ENCODE peak calls at places on chromosome X, in seven cellular contexts. D, F, W, Y, B, J and R are unnamed samples.

GRCh38 chrX:53950130-53950733 is 94.0 kb downstream of the PHF8 start:
- DNase-seq in D (no peak), F (no peak), W (no peak), Y (no peak), B (no peak), J (no peak), R (no peak)

GRCh38 chrX:3728454-3728853 is 15.0 kb upstream of the PRKX start:
- DNase-seq in D (no peak), F (no peak), W (no peak), Y (no peak), B (no peak), J (no peak), R (no peak)

GRCh38 chrX:152822383-152823086 is 8.0 kb downstream of the CETN2 start:
- DNase-seq in D (no peak), F (no peak), W (no peak), Y (no peak), B (no peak), J (no peak), R (no peak)

GRCh38 chrX:56974408-56974807 is 20.9 kb downstream of the SPIN3 start:
- DNase-seq in D (no peak), F (no peak), W (no peak), Y (no peak), B (no peak), J (no peak), R (no peak)

GRCh38 chrX:105876658-105877057 is 54.3 kb downstream of the NRK start:
- DNase-seq in D (no peak), F (no peak), W (no peak), Y (no peak), B (no peak), J (no peak), R (no peak)

GRCh38 chrX:24464836-24465523 is at the start of gene PDK3:
- DNase-seq in D (peak), F (peak), W (peak), Y (peak), B (peak), J (peak), R (peak)

GRCh38 chrX:114798902-114799301 is 215.0 kb downstream of the HTR2C start:
- DNase-seq in D (no peak), F (no peak), W (no peak), Y (no peak), B (no peak), J (no peak), R (no peak)

GRCh38 chrX:39399387-39399786 is 598.1 kb downstream of the MID1IP1 start:
- DNase-seq in D (no peak), F (no peak), W (no peak), Y (no peak), B (no peak), J (no peak), R (no peak)

GRCh38 chrX:132208422-132208821 is 10.8 kb downstream of the RAP2C start:
- DNase-seq in D (no peak), F (no peak), W (no peak), Y (no peak), B (no peak), J (no peak), R (no peak)

GRCh38 chrX:154597221-154597620 is 12.3 kb downstream of the CTAG1A start:
- DNase-seq in D (no peak), F (no peak), W (no peak), Y (no peak), B (no peak), J (no peak), R (no peak)

GRCh38 chrX:19595036-19595435 is 79.7 kb upstream of the MAP3K15 start:
- DNase-seq in D (no peak), F (no peak), W (no peak), Y (no peak), B (no peak), J (no peak), R (no peak)

GRCh38 chrX:107826286-107827136 is 845 bp downstream of the MID2 start:
- DNase-seq in D (peak), F (no peak), W (peak), Y (no peak), B (no peak), J (peak), R (peak)

GRCh38 chrX:40172169-40172979 is 74.6 kb upstream of the BCOR start:
- DNase-seq in D (no peak), F (peak), W (no peak), Y (no peak), B (no peak), J (peak), R (peak)

GRCh38 chrX:53073115-53073581 is 9.0 kb upstream of the TSPYL2 start:
- DNase-seq in D (no peak), F (no peak), W (peak), Y (no peak), B (no peak), J (no peak), R (peak)

GRCh38 chrX:132146456-132146855 is 18.6 kb upstream of the FRMD7 start:
- DNase-seq in D (no peak), F (no peak), W (no peak), Y (no peak), B (no peak), J (no peak), R (no peak)

GRCh38 chrX:103954259-103954658 is 8.2 kb upstream of the TMSB15B start:
- DNase-seq in D (no peak), F (no peak), W (no peak), Y (no peak), B (no peak), J (no peak), R (no peak)

GRCh38 chrX:23822397-23822796 is 39.4 kb downstream of the SAT1 start:
- DNase-seq in D (no peak), F (no peak), W (no peak), Y (no peak), B (no peak), J (no peak), R (peak)

GRCh38 chrX:17038681-17039161 is 92.3 kb downstream of the REPS2 start:
- DNase-seq in D (no peak), F (no peak), W (no peak), Y (no peak), B (no peak), J (no peak), R (no peak)